ENCODE peak calls at places on chromosome 9, in eight cellular contexts. X, W, V, T, J, R, M and Z are unnamed samples.

GRCh38 chr9:69115621-69116020 is 58.5 kb upstream of the TJP2 start:
- DNase-seq in X (no peak), W (no peak), V (no peak), T (no peak), J (no peak), R (no peak), M (no peak), Z (no peak)

GRCh38 chr9:5864446-5864845 is 26.2 kb upstream of the MLANA start:
- DNase-seq in X (no peak), W (no peak), V (no peak), T (no peak), J (no peak), R (no peak), M (no peak), Z (no peak)

GRCh38 chr9:16031486-16031885 is 478.6 kb downstream of the CCDC171 start:
- DNase-seq in X (no peak), W (no peak), V (no peak), T (no peak), J (no peak), R (no peak), M (no peak), Z (no peak)

GRCh38 chr9:105969672-105970071 is 275.3 kb downstream of the TMEM38B start:
- DNase-seq in X (no peak), W (no peak), V (no peak), T (no peak), J (no peak), R (no peak), M (no peak), Z (no peak)

GRCh38 chr9:92289708-92290390 is 3.6 kb downstream of the IARS1 start:
- DNase-seq in X (no peak), W (no peak), V (no peak), T (no peak), J (no peak), R (no peak), M (no peak), Z (no peak)

GRCh38 chr9:97527626-97528528 is 26.4 kb downstream of the TMOD1 start:
- DNase-seq in X (no peak), W (no peak), V (no peak), T (no peak), J (no peak), R (peak), M (no peak), Z (no peak)

GRCh38 chr9:91151741-91152095 is 210.0 kb downstream of the AUH start:
- DNase-seq in X (no peak), W (no peak), V (no peak), T (no peak), J (no peak), R (no peak), M (no peak), Z (no peak)

GRCh38 chr9:105413486-105414068 is 34.3 kb upstream of the FSD1L start:
- DNase-seq in X (no peak), W (no peak), V (no peak), T (no peak), J (no peak), R (peak), M (peak), Z (no peak)

GRCh38 chr9:74573792-74574191 is 76.7 kb downstream of the RORB start:
- DNase-seq in X (no peak), W (peak), V (no peak), T (no peak), J (no peak), R (no peak), M (no peak), Z (no peak)

GRCh38 chr9:95757483-95757882 is 118.0 kb upstream of the ERCC6L2 start:
- DNase-seq in X (no peak), W (no peak), V (no peak), T (no peak), J (no peak), R (no peak), M (no peak), Z (no peak)

GRCh38 chr9:79482078-79482477 is 89.7 kb upstream of the TLE4 start:
- DNase-seq in X (no peak), W (no peak), V (no peak), T (no peak), J (no peak), R (no peak), M (no peak), Z (no peak)

GRCh38 chr9:33131505-33132248 is 35.5 kb downstream of the B4GALT1 start:
- DNase-seq in X (no peak), W (no peak), V (no peak), T (no peak), J (no peak), R (no peak), M (no peak), Z (no peak)
- TF ChIP-seq CTCF in X (no peak), W (no peak), V (no peak), T (no peak), J (no peak), R (no peak), M (no peak), Z (no peak)

GRCh38 chr9:126681336-126681735 is 67.6 kb downstream of the LMX1B start:
- DNase-seq in X (no peak), W (no peak), V (no peak), T (no peak), J (no peak), R (peak), M (no peak), Z (no peak)
- TF ChIP-seq CTCF in X (no peak), W (no peak), V (no peak), T (no peak), J (no peak), R (peak), M (no peak), Z (no peak)

GRCh38 chr9:133658442-133659431 is 22.6 kb downstream of the DBH start:
- DNase-seq in X (peak), W (no peak), V (peak), T (no peak), J (peak), R (peak), M (peak), Z (no peak)

GRCh38 chr9:133654736-133655657 is 18.8 kb downstream of the DBH start:
- DNase-seq in X (no peak), W (no peak), V (no peak), T (no peak), J (no peak), R (no peak), M (no peak), Z (no peak)

GRCh38 chr9:133655701-133656100 is 19.5 kb downstream of the DBH start:
- DNase-seq in X (no peak), W (no peak), V (no peak), T (no peak), J (no peak), R (no peak), M (no peak), Z (no peak)

GRCh38 chr9:133657120-133657661 is 21.0 kb downstream of the DBH start:
- DNase-seq in X (no peak), W (no peak), V (no peak), T (no peak), J (no peak), R (no peak), M (no peak), Z (no peak)

DNA sequence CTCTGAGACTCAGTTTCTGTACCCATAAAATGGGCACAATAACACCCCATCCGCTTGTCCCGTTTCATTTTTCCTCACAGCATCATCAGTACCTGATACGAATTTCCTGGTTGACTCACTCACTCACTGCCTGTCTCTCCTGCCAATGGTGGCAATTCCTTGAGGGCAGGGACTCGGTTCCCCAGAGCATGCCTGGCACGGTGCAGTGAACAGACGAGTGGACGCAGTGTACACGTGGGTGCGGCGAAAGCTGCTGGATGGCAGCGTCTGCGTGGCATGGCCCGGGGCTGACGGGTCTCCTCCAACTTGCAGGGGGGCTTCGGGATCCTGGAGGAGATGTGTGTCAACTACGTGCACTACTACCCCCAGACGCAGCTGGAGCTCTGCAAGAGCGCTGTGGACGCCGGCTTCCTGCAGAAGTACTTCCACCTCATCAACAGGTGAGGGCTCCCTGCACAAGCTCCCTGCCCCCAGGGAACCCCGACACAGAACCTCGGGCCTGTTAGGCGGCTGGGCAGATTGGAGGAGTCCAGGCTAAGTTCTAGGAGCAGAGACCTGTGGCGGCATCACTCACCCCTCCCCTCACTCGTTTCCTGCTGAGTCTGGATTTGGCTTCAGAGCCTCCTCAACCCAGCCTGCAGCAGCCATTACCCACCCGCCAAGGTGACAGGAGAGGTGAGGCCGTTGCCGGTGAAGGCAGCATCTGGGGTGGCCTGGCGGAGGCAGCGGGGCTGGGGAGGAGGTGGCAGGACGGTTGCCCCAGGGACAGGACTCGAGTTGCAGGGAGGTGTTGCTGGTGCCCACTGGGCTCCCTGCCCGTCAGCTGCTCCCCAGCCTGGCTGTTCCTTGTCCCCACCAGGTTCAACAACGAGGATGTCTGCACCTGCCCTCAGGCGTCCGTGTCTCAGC is 20.3 kb downstream of the DBH start:
- DNase-seq in X (no peak), W (no peak), V (no peak), T (no peak), J (no peak), R (no peak), M (no peak), Z (no peak)
- TF ChIP-seq CTCF in X (no peak), W (no peak), V (no peak), T (peak), J (no peak), R (no peak), M (no peak), Z (no peak)

GRCh38 chr9:17230646-17231045 is 95.8 kb downstream of the CNTLN start:
- DNase-seq in X (no peak), W (no peak), V (no peak), T (no peak), J (no peak), R (no peak), M (peak), Z (no peak)

GRCh38 chr9:17236147-17236546 is 101.3 kb downstream of the CNTLN start:
- DNase-seq in X (no peak), W (no peak), V (no peak), T (no peak), J (no peak), R (no peak), M (no peak), Z (no peak)
- TF ChIP-seq CTCF in X (no peak), W (no peak), V (no peak), T (no peak), J (no peak), R (no peak), M (no peak), Z (no peak)

GRCh38 chr9:136613824-136614371 is 48.8 kb upstream of the EGFL7 start:
- DNase-seq in X (no peak), W (no peak), V (no peak), T (no peak), J (no peak), R (no peak), M (no peak), Z (no peak)

GRCh38 chr9:136609838-136610311 is 52.8 kb upstream of the EGFL7 start:
- DNase-seq in X (no peak), W (no peak), V (no peak), T (no peak), J (no peak), R (no peak), M (no peak), Z (no peak)

GRCh38 chr9:136610426-136610825 is 52.3 kb upstream of the EGFL7 start:
- DNase-seq in X (no peak), W (no peak), V (no peak), T (no peak), J (peak), R (no peak), M (no peak), Z (no peak)

GRCh38 chr9:136611119-136611518 is 51.6 kb upstream of the EGFL7 start:
- DNase-seq in X (no peak), W (no peak), V (no peak), T (no peak), J (peak), R (no peak), M (no peak), Z (no peak)

DNA sequence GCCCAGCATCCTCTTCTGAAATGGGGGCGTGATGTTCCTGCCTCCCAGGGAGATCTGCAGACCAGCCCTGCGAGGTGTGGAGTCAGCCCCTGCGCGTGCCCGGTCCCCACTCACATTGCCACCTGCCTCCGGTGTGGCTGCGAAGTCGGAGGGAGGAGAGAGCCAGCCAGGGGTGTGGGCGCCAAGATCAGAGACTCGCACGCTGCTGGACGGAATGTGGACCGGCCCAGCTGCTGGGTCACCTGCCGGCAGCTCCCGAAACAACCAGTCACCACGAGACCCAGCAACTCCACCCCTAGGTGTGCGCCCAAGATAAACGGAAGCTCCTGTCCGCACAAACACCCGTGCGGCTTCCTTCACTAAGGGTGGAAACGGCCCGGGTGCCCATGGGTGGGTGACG is 51.1 kb upstream of the EGFL7 start:
- DNase-seq in X (no peak), W (no peak), V (no peak), T (no peak), J (peak), R (no peak), M (no peak), Z (no peak)
- TF ChIP-seq CTCF in X (no peak), W (no peak), V (no peak), T (no peak), J (no peak), R (no peak), M (no peak), Z (no peak)

GRCh38 chr9:6910032-6910431 is 152.3 kb downstream of the KDM4C start:
- DNase-seq in X (no peak), W (no peak), V (no peak), T (no peak), J (no peak), R (no peak), M (no peak), Z (no peak)

GRCh38 chr9:6910497-6910896 is 152.7 kb downstream of the KDM4C start:
- DNase-seq in X (no peak), W (no peak), V (no peak), T (no peak), J (no peak), R (no peak), M (no peak), Z (no peak)

GRCh38 chr9:6905850-6906375 is 148.1 kb downstream of the KDM4C start:
- DNase-seq in X (no peak), W (no peak), V (no peak), T (no peak), J (no peak), R (no peak), M (no peak), Z (no peak)

GRCh38 chr9:6909186-6909585 is 151.4 kb downstream of the KDM4C start:
- DNase-seq in X (no peak), W (no peak), V (no peak), T (no peak), J (no peak), R (no peak), M (no peak), Z (no peak)

DNA sequence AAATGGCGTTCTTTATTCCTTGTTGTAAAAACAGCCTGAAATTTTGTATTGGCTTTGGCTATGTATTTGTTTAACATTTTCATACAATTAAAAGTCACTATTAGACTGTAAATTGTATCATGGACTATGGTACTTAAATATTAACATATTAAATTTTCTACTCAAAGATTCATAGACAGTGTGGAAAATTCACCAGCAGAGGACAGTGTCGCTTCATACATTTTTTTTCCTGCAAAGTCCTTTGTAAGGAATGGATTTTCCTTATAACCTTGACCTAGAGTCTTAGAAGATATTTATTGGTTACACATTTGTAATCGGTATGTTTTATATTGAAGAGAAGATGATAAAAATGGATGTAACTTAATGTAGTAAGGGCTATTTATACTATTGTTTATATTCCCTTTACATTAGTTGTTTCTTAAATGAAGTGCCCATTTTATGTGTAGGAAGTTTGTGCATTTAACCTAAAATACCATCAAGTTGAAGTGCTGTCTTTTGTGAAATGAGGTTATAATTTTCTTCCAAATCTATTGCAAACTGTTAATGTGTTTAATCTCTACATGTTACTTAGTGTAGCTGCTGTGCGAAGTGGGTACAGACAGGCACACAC is 150.1 kb downstream of the KDM4C start:
- DNase-seq in X (no peak), W (no peak), V (no peak), T (no peak), J (no peak), R (no peak), M (no peak), Z (no peak)
- TF ChIP-seq CTCF in X (no peak), W (peak), V (peak), T (no peak), J (peak), R (peak), M (peak), Z (no peak)

GRCh38 chr9:129183495-129184308 is 5.6 kb upstream of the IER5L start:
- DNase-seq in X (no peak), W (no peak), V (no peak), T (no peak), J (peak), R (no peak), M (no peak), Z (no peak)
- TF ChIP-seq CTCF in X (no peak), W (no peak), V (no peak), T (no peak), J (no peak), R (no peak), M (no peak), Z (no peak)

GRCh38 chr9:36855443-36856315 is 178.4 kb downstream of the PAX5 start:
- DNase-seq in X (no peak), W (peak), V (no peak), T (no peak), J (no peak), R (peak), M (peak), Z (peak)
- TF ChIP-seq CTCF in X (no peak), W (peak), V (peak), T (no peak), J (no peak), R (peak), M (no peak), Z (peak)

GRCh38 chr9:109455861-109456260 is 42.2 kb downstream of the PTPN3 start:
- DNase-seq in X (no peak), W (no peak), V (no peak), T (no peak), J (no peak), R (peak), M (no peak), Z (no peak)
- TF ChIP-seq CTCF in X (no peak), W (no peak), V (peak), T (no peak), J (no peak), R (peak), M (no peak), Z (no peak)

DNA sequence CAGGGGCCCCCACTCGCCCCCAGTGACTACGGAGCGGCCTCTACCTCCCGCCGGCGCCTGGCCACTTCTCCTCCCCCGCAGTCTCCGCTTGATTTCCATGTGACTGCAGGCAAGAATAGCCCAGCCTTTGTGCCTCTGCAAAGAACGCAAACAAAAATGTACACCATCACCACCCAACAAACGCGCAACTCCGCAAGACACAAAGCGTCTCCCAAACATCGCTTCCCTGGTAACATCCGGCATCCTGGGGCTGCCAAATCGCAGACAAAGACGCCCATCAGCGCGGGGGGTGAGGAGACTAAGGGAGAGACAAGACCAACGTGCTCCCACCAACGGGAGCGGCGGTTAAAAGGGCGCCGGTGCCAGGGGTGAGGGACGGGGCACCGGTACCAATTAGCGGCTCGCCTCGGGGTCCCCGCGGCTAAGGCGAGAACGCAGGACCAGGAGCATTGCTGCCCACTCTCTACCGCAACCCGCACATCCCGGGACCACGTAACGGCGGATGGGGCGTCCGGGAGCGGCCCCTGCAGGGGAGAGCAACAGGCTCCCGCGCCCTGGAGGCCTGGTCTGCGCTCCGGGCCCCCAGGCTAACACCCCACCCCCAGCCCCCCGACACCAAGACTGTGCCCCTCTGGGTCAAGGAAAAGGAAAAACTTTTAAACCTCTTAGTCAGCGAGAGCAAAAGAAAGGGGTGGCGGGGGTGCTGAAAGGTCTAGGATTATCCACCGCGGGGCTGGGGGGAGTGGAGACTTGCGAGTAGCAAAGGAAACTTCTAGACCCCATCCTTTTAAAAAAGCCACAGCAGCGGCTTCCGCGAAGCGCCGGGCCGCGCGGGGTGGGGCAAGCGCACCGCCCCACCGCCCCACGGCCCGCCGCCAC is 885 bp downstream of the MPDZ start:
- DNase-seq in X (peak), W (no peak), V (no peak), T (no peak), J (peak), R (peak), M (no peak), Z (no peak)
- TF ChIP-seq CTCF in X (no peak), W (no peak), V (no peak), T (no peak), J (no peak), R (peak), M (no peak), Z (no peak)